ENCODE peak calls at places on chromosomes 2 and 18, in seven cellular contexts. N is fibroblast of mammary gland, H is nephron progenitor cell, F is progenitor cell of endocrine pancreas, G is psoas muscle, I is AG04450, T is astrocyte. S is an unnamed sample.

GRCh38 chr18:47882641-47883040 is 47.8 kb downstream of the SMAD2 start:
- DNase-seq in I (no peak), F (no peak), N (peak; percentile 44), H (no peak), G (no peak), T (no peak), S (no peak)

GRCh38 chr18:4453712-4454547 is 1.2 kb downstream of the DLGAP1 start:
- DNase-seq in N (no peak), I (no peak), G (peak; percentile 10), T (no peak), F (peak; percentile 33), H (peak; percentile 73), S (no peak)

GRCh38 chr18:47996091-47996541 is 65.7 kb upstream of the SMAD2 start:
- DNase-seq in F (no peak), T (no peak), G (no peak), N (peak; percentile 33), H (no peak), I (no peak), S (peak; percentile 65)

GRCh38 chr18:48922801-48923730 is 27.7 kb downstream of the SMAD7 start:
- DNase-seq in I (no peak), F (no peak), G (peak; percentile 65), N (peak; percentile 78), T (peak; percentile 95), H (peak; percentile 76), S (no peak)

GRCh38 chr2:97870396-97870843 is 125.3 kb downstream of the TMEM131 start:
- DNase-seq in T (peak; percentile 94), H (no peak), G (no peak), F (no peak), I (peak; percentile 58), N (peak; percentile 90), S (no peak)

GRCh38 chr2:165425556-165425955 is 43.9 kb upstream of the CSRNP3 start:
- DNase-seq in H (no peak), I (no peak), T (peak; percentile 10), N (no peak), G (no peak), F (no peak), S (no peak)

GRCh38 chr18:61727241-61727640 is 165.6 kb downstream of the RNF152 start:
- DNase-seq in T (peak; percentile 60), G (no peak), N (peak; percentile 63), H (no peak), F (no peak), I (no peak), S (no peak)

GRCh38 chr2:208359632-208359986 is 47.0 kb upstream of the PTH2R start:
- DNase-seq in T (no peak), F (no peak), N (no peak), I (no peak), G (no peak), H (no peak), S (no peak)

GRCh38 chr2:30768036-30768686 is 39.1 kb downstream of the CAPN13 start:
- DNase-seq in T (no peak), N (no peak), F (no peak), G (no peak), H (no peak), I (no peak), S (no peak)

GRCh38 chr2:133674433-133675331 is 106.4 kb upstream of the NCKAP5 start:
- DNase-seq in G (peak; percentile 30), F (no peak), I (peak; percentile 80), T (peak; percentile 87), N (peak; percentile 52), H (peak; percentile 20), S (no peak)

GRCh38 chr2:139122711-139123158 is 342.5 kb upstream of the NXPH2 start:
- DNase-seq in N (peak; percentile 64), G (no peak), I (no peak), F (no peak), T (peak; percentile 92), H (no peak), S (no peak)

GRCh38 chr18:72086421-72086820 is 457.7 kb downstream of the CBLN2 start:
- DNase-seq in N (peak; percentile 33), G (no peak), H (no peak), F (no peak), T (peak; percentile 4), I (no peak), S (no peak)

GRCh38 chr2:196331143-196331542 is 159.8 kb upstream of the STK17B start:
- DNase-seq in H (no peak), N (peak; percentile 93), I (peak; percentile 44), G (no peak), F (no peak), T (peak; percentile 85), S (no peak)

GRCh38 chr18:68436485-68436884 is 278.4 kb downstream of the TMX3 start:
- DNase-seq in I (no peak), F (no peak), N (peak; percentile 88), G (no peak), H (no peak), T (peak; percentile 72), S (no peak)

GRCh38 chr18:55300469-55301195 is 287.4 kb downstream of the TCF4 start:
- DNase-seq in F (no peak), I (no peak), T (no peak), N (peak; percentile 93), G (peak; percentile 13), H (peak; percentile 47), S (no peak)

GRCh38 chr2:128237081-128237534 is 81.6 kb downstream of the HS6ST1 start:
- DNase-seq in H (no peak), I (no peak), T (peak; percentile 83), G (no peak), N (no peak), F (no peak), S (no peak)
- TF ChIP-seq CTCF in H (no peak), I (no peak), T (no peak), G (no peak), N (no peak), F (no peak), S (no peak)

GRCh38 chr2:7845332-7845731 is 836.5 kb upstream of the ID2 start:
- DNase-seq in T (peak; percentile 83), G (no peak), N (peak; percentile 90), H (no peak), F (no peak), I (no peak), S (no peak)

GRCh38 chr2:7844414-7844961 is 837.4 kb upstream of the ID2 start:
- DNase-seq in T (no peak), I (no peak), H (no peak), G (no peak), N (peak; percentile 11), F (no peak), S (no peak)

GRCh38 chr2:7847321-7847720 is 834.5 kb upstream of the ID2 start:
- DNase-seq in H (no peak), T (no peak), G (no peak), I (no peak), N (no peak), F (no peak), S (no peak)

GRCh38 chr2:7849027-7849426 is 832.8 kb upstream of the ID2 start:
- DNase-seq in I (no peak), H (no peak), F (no peak), G (no peak), N (no peak), T (no peak), S (no peak)

DNA sequence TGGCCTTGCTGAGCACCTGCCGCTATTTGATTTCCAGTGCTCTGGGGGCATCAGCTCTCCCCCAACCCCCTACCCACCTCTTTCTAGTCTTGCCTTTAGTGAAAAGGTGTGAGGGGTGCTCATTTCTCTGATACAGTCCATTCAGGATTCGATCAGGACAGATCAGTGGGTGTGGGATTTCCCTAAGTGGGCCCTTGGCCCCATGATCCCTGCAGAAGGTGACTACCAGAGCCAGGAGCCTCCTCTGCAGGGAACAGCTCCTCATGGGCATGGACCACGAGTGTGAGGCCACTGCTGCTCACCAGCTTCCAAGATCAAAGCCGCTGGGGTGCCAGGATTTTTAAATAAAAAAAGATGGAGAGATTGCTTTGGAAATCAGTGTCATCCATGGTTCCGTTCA is 835.2 kb upstream of the ID2 start:
- DNase-seq in H (no peak), N (no peak), I (no peak), G (no peak), F (no peak), T (no peak), S (no peak)
- TF ChIP-seq CTCF in H (no peak), N (no peak), I (no peak), G (no peak), F (no peak), T (no peak), S (no peak)

GRCh38 chr2:80969900-80970299 is 665.3 kb upstream of the LRRTM1 start:
- DNase-seq in G (no peak), I (no peak), F (no peak), N (no peak), H (no peak), T (no peak), S (no peak)

GRCh38 chr2:80968450-80968849 is 663.9 kb upstream of the LRRTM1 start:
- DNase-seq in F (no peak), N (no peak), H (no peak), I (no peak), T (no peak), G (no peak), S (no peak)
- TF ChIP-seq CTCF in F (no peak), N (no peak), H (no peak), I (no peak), T (no peak), G (no peak), S (no peak)

GRCh38 chr2:62787381-62787780 is 81.9 kb downstream of the EHBP1 start:
- DNase-seq in G (no peak), F (no peak), I (no peak), N (peak; percentile 55), T (peak; percentile 29), H (no peak), S (no peak)
- TF ChIP-seq CTCF in G (peak; percentile 27), F (peak; percentile 41), I (peak; percentile 38), N (peak; percentile 43), T (peak; percentile 19), H (no peak), S (peak; percentile 73)

S was measured in D721Med.